ENCODE peak calls at places on chromosome 4, in seven cellular contexts. Z is bronchial epithelial cell, T is fibroblast of mammary gland, E is BJ, J is GM10248, V is retinal pigment epithelial cell, H is hepatocyte. L is an unnamed sample.
A peak's percentile ranks its signal among the peaks of the same experiment; 100 is the strongest.

GRCh38 chr4:37802068-37802666 is 24.3 kb upstream of the PGM2 start:
- DNase-seq in Z (peak; percentile 75), T (peak; percentile 79), E (no peak), J (no peak), V (peak; percentile 52), H (peak; percentile 86), L (no peak)

GRCh38 chr4:67106846-67107467 is 438.3 kb downstream of the CENPC start:
- DNase-seq in Z (peak; percentile 19), T (no peak), E (no peak), J (no peak), V (peak; percentile 38), H (peak; percentile 41), L (no peak)

GRCh38 chr4:130395871-130396270 is 1299.9 kb downstream of the C4orf33 start:
- DNase-seq in Z (peak; percentile 67), T (peak; percentile 86), E (peak; percentile 78), J (no peak), V (peak; percentile 14), H (no peak), L (no peak)

GRCh38 chr4:85102606-85103005 is 136.1 kb upstream of the WDFY3 start:
- DNase-seq in Z (no peak), T (no peak), E (no peak), J (no peak), V (no peak), H (no peak), L (no peak)

GRCh38 chr4:70705856-70706461 is 15.8 kb upstream of the RUFY3 start:
- DNase-seq in Z (peak; percentile 33), T (peak; percentile 24), E (peak; percentile 74), J (no peak), V (no peak), H (no peak), L (no peak)

GRCh38 chr4:4610672-4611071 is 68.8 kb upstream of the STX18 start:
- DNase-seq in Z (no peak), T (no peak), E (no peak), J (no peak), V (no peak), H (no peak), L (no peak)

GRCh38 chr4:97664741-97665140 is 478.5 kb downstream of the STPG2 start:
- DNase-seq in Z (no peak), T (no peak), E (no peak), J (no peak), V (no peak), H (no peak), L (no peak)

GRCh38 chr4:102295153-102295862 is 50.0 kb downstream of the SLC39A8 start:
- DNase-seq in Z (no peak), T (no peak), E (no peak), J (no peak), V (peak; percentile 29), H (no peak), L (no peak)

GRCh38 chr4:8940792-8941491 is 69.3 kb upstream of the HMX1 start:
- DNase-seq in Z (no peak), T (no peak), E (no peak), J (no peak), V (no peak), H (no peak), L (no peak)

GRCh38 chr4:39134674-39135073 is 47.7 kb upstream of the WDR19 start:
- DNase-seq in Z (no peak), T (no peak), E (no peak), J (no peak), V (no peak), H (peak; percentile 4), L (peak; percentile 12)

GRCh38 chr4:146957252-146957651 is 11.6 kb upstream of the TTC29 start:
- DNase-seq in Z (peak; percentile 68), T (peak; percentile 95), E (peak; percentile 35), J (no peak), V (no peak), H (no peak), L (no peak)

GRCh38 chr4:6087669-6088068 is 69.4 kb upstream of the C4orf50 start:
- DNase-seq in Z (peak; percentile 7), T (peak; percentile 26), E (no peak), J (no peak), V (peak; percentile 2), H (peak; percentile 76), L (no peak)

GRCh38 chr4:8739357-8739756 is 132.3 kb downstream of the HMX1 start:
- DNase-seq in Z (no peak), T (no peak), E (no peak), J (no peak), V (no peak), H (no peak), L (no peak)

GRCh38 chr4:8459867-8460453 is 19.4 kb downstream of the TRMT44 start:
- DNase-seq in Z (no peak), T (no peak), E (no peak), J (no peak), V (no peak), H (peak; percentile 80), L (no peak)

GRCh38 chr4:38131371-38132139 is 171.4 kb downstream of the PTTG2 start:
- DNase-seq in Z (no peak), T (peak; percentile 49), E (no peak), J (peak; percentile 52), V (no peak), H (peak; percentile 57), L (peak; percentile 51)

GRCh38 chr4:73187325-73187724 is 71.3 kb downstream of the ANKRD17 start:
- DNase-seq in Z (no peak), T (peak; percentile 44), E (no peak), J (no peak), V (no peak), H (no peak), L (no peak)

GRCh38 chr4:99960648-99961047 is 10.6 kb upstream of the H2AZ1 start:
- DNase-seq in Z (no peak), T (no peak), E (no peak), J (no peak), V (no peak), H (no peak), L (no peak)

GRCh38 chr4:119087121-119087520 is 48.5 kb upstream of the MYOZ2 start:
- DNase-seq in Z (peak; percentile 29), T (peak; percentile 53), E (no peak), J (no peak), V (no peak), H (no peak), L (no peak)

GRCh38 chr4:153521995-153522799 is 56.0 kb downstream of the TMEM131L start:
- DNase-seq in Z (no peak), T (no peak), E (no peak), J (no peak), V (no peak), H (no peak), L (no peak)

GRCh38 chr4:147863808-147864472 is 132.1 kb downstream of the ARHGAP10 start:
- DNase-seq in Z (no peak), T (peak; percentile 71), E (no peak), J (no peak), V (no peak), H (no peak), L (no peak)

GRCh38 chr4:184282895-184283654 is 65.4 kb upstream of the ENPP6 start:
- DNase-seq in Z (no peak), T (no peak), E (no peak), J (peak; percentile 79), V (no peak), H (no peak), L (peak; percentile 66)

GRCh38 chr4:17599826-17600225 is 14.6 kb upstream of the MED28 start:
- DNase-seq in Z (no peak), T (peak; percentile 16), E (no peak), J (no peak), V (no peak), H (no peak), L (no peak)

GRCh38 chr4:17595471-17596005 is 18.5 kb downstream of the LAP3 start:
- DNase-seq in Z (no peak), T (no peak), E (no peak), J (peak; percentile 46), V (no peak), H (no peak), L (peak; percentile 26)

GRCh38 chr4:17597517-17597916 is 16.9 kb upstream of the MED28 start:
- DNase-seq in Z (peak; percentile 54), T (peak; percentile 14), E (no peak), J (no peak), V (no peak), H (peak; percentile 42), L (no peak)
- TF ChIP-seq CTCF in Z (peak; percentile 52), T (peak; percentile 37), E (peak; percentile 41), J (no peak), V (peak; percentile 52), H (peak; percentile 46), L (no peak)

DNA sequence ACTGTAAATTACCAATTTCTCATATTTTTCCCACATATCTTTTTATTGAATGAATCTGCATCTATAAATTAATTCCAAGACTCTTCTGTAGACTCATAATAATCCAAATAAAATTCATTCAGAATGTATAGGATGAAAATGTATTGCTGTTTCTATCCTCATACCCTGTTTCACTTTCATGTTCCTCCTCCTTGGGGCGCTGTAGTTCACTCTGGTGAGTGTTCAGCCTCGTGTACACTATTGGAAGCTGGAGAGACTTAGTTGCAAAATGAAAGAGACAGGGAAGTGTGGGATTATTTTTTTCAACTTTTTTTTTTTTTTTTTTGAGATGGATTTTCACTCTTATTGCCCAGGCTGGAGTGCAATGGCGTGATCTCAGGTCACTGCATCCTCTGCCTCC is 296.1 kb downstream of the TLL1 start:
- DNase-seq in Z (peak; percentile 19), T (peak; percentile 10), E (no peak), J (no peak), V (no peak), H (peak; percentile 9), L (peak; percentile 4)
- TF ChIP-seq CTCF in Z (peak; percentile 31), T (peak; percentile 38), E (peak; percentile 32), J (peak; percentile 36), V (peak; percentile 50), H (no peak), L (no peak)

DNA sequence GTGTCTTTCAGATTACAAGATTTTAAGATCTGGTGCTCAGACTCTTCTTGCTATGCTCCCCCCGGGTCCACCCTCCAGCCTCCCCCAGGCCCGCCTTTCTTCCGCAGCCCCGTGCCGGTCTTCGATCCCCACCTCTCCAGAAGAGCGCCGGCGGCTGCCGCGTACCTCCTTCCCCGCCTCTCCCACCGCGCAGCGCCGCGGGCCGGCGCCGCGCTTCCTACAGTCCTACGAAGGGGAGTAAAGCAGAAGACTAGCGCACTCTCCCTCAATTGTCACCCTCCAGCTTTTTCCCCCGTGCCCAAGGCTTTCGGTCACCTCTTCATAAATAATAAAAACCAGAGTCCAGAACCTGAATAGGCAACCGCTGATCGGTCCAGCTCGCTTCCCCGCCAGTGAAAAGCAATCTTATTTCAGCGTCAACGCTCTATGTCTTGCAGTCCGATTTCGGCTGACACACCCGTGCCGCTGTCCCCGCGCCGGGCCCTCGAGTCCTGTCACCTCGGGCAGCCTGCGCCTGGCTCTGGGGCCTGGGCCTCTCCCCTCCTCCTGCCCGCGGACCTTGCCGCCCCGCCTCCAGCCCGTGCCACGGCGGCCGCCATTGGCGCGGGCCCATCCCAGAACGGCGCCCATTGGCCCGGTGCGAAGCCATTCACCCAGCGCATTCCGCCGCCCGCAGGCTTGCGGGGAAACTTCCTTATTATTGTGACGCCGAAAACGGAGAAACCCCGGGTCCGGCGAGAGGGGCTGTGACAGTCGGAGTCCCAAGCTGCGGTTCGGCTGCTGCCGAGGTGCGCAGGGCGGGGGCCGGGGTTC is at the start of gene HERC3:
- DNase-seq in Z (peak; percentile 68), T (peak; percentile 76), E (no peak), J (peak; percentile 93), V (peak; percentile 59), H (peak; percentile 95), L (peak; percentile 96)
- TF ChIP-seq CTCF in Z (peak; percentile 8), T (no peak), E (peak; percentile 11), J (no peak), V (no peak), H (no peak), L (no peak)

DNA sequence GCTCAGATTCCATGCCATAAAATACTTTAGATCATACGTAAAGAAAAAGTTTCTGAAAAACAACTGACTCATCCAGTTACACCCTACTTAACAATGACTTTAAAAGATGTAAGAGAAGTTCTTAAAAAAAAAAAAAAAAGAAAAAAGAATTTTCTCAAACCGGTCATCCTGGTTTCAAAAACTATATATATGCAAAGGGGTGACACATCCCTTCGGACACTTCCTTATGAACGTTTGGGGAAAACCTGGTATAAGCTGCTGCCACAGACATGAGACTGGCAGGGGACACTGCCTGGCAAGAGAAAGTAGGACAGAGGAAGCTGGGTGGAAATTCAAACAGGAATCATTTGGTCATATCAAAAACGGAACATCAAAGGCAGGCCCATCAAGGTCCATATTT is 81.2 kb upstream of the PRSS48 start:
- DNase-seq in Z (peak; percentile 94), T (peak; percentile 85), E (peak; percentile 29), J (no peak), V (peak; percentile 31), H (no peak), L (no peak)
- TF ChIP-seq CTCF in Z (no peak), T (no peak), E (no peak), J (no peak), V (no peak), H (no peak), L (no peak)